ENCODE peak calls at places on chromosomes 6 and 20, in four cellular contexts. B, J, C and X are unnamed samples.

GRCh38 chr20:34189572-34190163 is 51.6 kb upstream of the ASIP start:
- DNase-seq in B (no peak), C (no peak), J (no peak), X (no peak)

GRCh38 chr6:138237463-138237862 is 19.2 kb upstream of the PBOV1 start:
- DNase-seq in B (no peak), C (no peak), J (no peak), X (no peak)

GRCh38 chr20:44644384-44645131 is 6.9 kb downstream of the ADA start:
- DNase-seq in J (no peak), C (no peak), B (no peak), X (no peak)

GRCh38 chr6:7267521-7268091 is 45.4 kb downstream of the SSR1 start:
- DNase-seq in J (no peak), C (no peak), B (peak; percentile 46), X (no peak)

GRCh38 chr20:20731945-20732296 is 19.5 kb upstream of the RALGAPA2 start:
- DNase-seq in C (no peak), J (no peak), B (no peak), X (no peak)

GRCh38 chr6:227074-227782 is 65.1 kb upstream of the DUSP22 start:
- DNase-seq in B (no peak), J (peak; percentile 41), C (no peak), X (no peak)

GRCh38 chr6:37783025-37783825 is 36.3 kb upstream of the ZFAND3 start:
- DNase-seq in J (peak; percentile 27), C (peak; percentile 69), B (no peak), X (no peak)

GRCh38 chr6:31272856-31273626 is 1.1 kb upstream of the HLA-C start:
- DNase-seq in B (no peak), J (no peak), C (no peak), X (no peak)

GRCh38 chr6:75934643-75935472 is 137.6 kb downstream of the IMPG1 start:
- DNase-seq in B (peak; percentile 49), C (peak; percentile 92), J (peak; percentile 33), X (no peak)

GRCh38 chr20:19715986-19716385 is 42.1 kb upstream of the RIN2 start:
- DNase-seq in B (no peak), C (no peak), J (no peak), X (no peak)